ENCODE peak calls at places on chromosomes 12 and 14, in five cellular contexts. K is uterus, Q is mucosa of descending colon, O is AG04450, N is aorta. P is an unnamed sample.

GRCh38 chr12:61531195-61531594 is 729.0 kb upstream of the USP15 start:
- DNase-seq in K (no peak), Q (no peak), O (no peak), N (no peak), P (no peak)

GRCh38 chr14:45065540-45065939 is 18.4 kb upstream of the PRPF39 start:
- DNase-seq in K (no peak), Q (no peak), O (no peak), N (no peak), P (no peak)

GRCh38 chr12:27460471-27460978 is 14.0 kb downstream of the SMCO2 start:
- DNase-seq in K (no peak), Q (peak), O (no peak), N (no peak), P (no peak)

GRCh38 chr12:51475543-51475942 is 50.9 kb downstream of the SLC4A8 start:
- DNase-seq in K (no peak), Q (no peak), O (no peak), N (no peak), P (no peak)

GRCh38 chr12:68978678-68979077 is 45.7 kb upstream of the CPM start:
- DNase-seq in K (no peak), Q (no peak), O (no peak), N (no peak), P (no peak)

GRCh38 chr14:64656986-64657385 is 47.2 kb upstream of the PLEKHG3 start:
- DNase-seq in K (peak), Q (no peak), O (peak), N (no peak), P (peak)

GRCh38 chr12:43309845-43310405 is 242.1 kb downstream of the ADAMTS20 start:
- DNase-seq in K (no peak), Q (no peak), O (peak), N (no peak), P (no peak)

GRCh38 chr12:124727244-124727673 is 136.4 kb downstream of the SCARB1 start:
- DNase-seq in K (peak), Q (peak), O (no peak), N (peak), P (peak)

GRCh38 chr14:99527026-99527425 is 45.8 kb downstream of the CCNK start:
- DNase-seq in K (no peak), Q (no peak), O (no peak), N (no peak), P (no peak)

GRCh38 chr14:22218729-22219128 is 370.3 kb downstream of the DAD1 start:
- DNase-seq in K (no peak), Q (no peak), O (no peak), N (no peak), P (no peak)

GRCh38 chr14:73680821-73681220 is 33.4 kb downstream of the PNMA1 start:
- DNase-seq in K (no peak), Q (no peak), O (no peak), N (no peak), P (no peak)

GRCh38 chr14:105911006-105911847 is 384.8 kb downstream of the TMEM121 start:
- DNase-seq in K (no peak), Q (no peak), O (no peak), N (peak), P (no peak)

GRCh38 chr12:57630891-57631433 is 2.0 kb downstream of the B4GALNT1 start:
- DNase-seq in K (no peak), Q (no peak), O (no peak), N (no peak), P (no peak)

GRCh38 chr14:56676042-56676441 is 96.4 kb downstream of the TMEM260 start:
- DNase-seq in K (no peak), Q (no peak), O (no peak), N (no peak), P (no peak)

GRCh38 chr12:52837341-52837741 is 3.2 kb upstream of the KRT79 start:
- DNase-seq in K (no peak), Q (no peak), O (peak), N (peak), P (no peak)

GRCh38 chr14:94754391-94754942 is 15.4 kb downstream of the GSC start:
- DNase-seq in K (no peak), Q (no peak), O (no peak), N (no peak), P (no peak)

GRCh38 chr12:203462-204260 is 10.3 kb downstream of the SLC6A12 start:
- DNase-seq in K (peak), Q (no peak), O (no peak), N (no peak), P (no peak)

GRCh38 chr12:106584104-106585064 is 1.6 kb downstream of the RFX4 start:
- DNase-seq in K (no peak), Q (no peak), O (no peak), N (no peak), P (no peak)

GRCh38 chr12:38904932-38905479 is 385 bp downstream of the CPNE8 start:
- DNase-seq in K (peak), Q (peak), O (no peak), N (peak), P (peak)

GRCh38 chr14:91082282-91082681 is 21.8 kb upstream of the RPS6KA5 start:
- DNase-seq in K (no peak), Q (no peak), O (no peak), N (no peak), P (no peak)

GRCh38 chr14:29227631-29228030 is 461.0 kb downstream of the FOXG1 start:
- DNase-seq in K (no peak), Q (no peak), O (no peak), N (no peak), P (no peak)

GRCh38 chr12:111410229-111411186 is 4.8 kb downstream of the SH2B3 start:
- DNase-seq in K (no peak), Q (no peak), O (no peak), N (no peak), P (peak)

GRCh38 chr12:76878045-76878898 is 547 bp downstream of the CSRP2 start:
- DNase-seq in K (peak), Q (peak), O (no peak), N (peak), P (no peak)

GRCh38 chr14:106378191-106378590 is 851.8 kb downstream of the TMEM121 start:
- DNase-seq in K (no peak), Q (peak), O (no peak), N (no peak), P (no peak)

GRCh38 chr12:89238593-89238992 is 113.7 kb downstream of the DUSP6 start:
- DNase-seq in K (peak), Q (no peak), O (no peak), N (peak), P (peak)

GRCh38 chr12:11821386-11821785 is 171.9 kb downstream of the ETV6 start:
- DNase-seq in K (no peak), Q (no peak), O (no peak), N (no peak), P (no peak)

DNA sequence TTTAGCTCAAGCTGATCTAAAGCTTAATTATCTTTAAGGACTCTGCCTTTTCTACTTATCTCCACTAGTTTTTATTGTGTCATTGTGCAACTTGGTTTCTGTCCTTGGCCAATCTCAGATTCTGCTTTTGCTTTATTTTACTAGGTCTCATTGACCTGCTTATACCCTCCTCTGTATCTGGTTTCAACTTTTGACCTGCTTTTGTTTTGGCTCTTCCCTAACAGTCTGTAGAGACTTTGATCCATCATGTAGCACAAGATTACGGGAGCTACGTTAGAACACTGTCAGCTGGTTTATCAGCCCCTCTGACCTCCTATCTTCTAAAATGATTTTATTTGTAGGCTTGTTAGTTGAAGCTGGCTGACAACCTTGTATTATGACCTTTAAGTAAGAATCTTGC is 43.6 kb downstream of the ZCRB1 start:
- DNase-seq in K (no peak), Q (no peak), O (no peak), N (no peak), P (no peak)
- H3K4me3 ChIP-seq in K (no peak), Q (no peak), O (no peak), N (no peak), P (no peak)

DNA sequence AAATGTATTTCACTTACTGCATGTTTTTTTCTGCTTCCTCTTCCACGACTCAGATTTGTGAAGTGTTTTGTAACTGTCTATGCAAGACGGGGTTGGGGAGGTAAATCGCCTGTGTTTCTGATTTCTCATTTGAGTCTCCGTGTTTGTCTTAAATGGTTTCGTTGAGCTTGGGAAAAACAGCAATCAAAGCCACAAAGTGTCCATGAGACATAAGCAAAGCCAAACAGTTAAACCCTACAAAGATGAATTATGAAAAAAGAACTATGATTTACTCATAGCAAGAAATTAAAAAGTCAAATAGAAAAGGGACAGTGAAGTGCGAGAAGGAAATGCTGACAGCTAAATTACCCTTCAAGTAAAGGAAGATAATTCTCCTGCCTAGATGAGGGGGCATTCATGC is 164.3 kb upstream of the TMPO start:
- DNase-seq in K (no peak), Q (no peak), O (no peak), N (no peak), P (no peak)
- H3K4me3 ChIP-seq in K (no peak), Q (no peak), O (no peak), N (no peak), P (no peak)

DNA sequence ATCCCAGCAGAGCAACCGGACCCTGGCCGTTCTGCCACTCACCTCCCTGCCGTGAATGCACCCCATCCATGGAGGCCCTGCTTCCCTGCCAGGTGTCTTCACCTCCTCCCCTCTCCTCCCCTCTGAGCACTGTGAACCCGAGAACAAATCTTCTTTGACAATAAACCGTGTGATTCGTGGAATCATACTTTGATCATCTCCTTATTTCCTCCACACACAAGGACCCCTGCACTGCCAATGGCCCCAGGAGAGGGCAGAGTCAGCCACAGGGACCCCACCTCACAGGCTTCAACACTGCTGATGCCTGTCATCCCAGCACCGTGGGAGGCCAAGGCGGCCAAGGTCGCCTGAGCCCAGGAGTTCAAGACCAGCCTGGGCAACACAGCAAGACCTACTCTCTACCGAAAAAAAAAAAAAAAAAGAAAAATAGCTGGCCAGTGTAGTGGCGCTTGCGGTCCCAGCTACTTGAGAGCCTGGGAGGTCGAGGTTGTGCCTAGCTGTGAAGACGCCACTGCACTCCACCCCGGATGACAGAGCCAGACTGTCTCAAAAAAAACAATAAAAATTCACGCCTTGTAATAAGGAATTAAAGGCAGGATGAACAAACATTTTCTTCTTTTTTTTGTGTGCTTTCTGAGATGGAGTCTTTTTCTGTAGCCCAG is 1.1 kb downstream of the XRCC3 start:
- DNase-seq in K (no peak), Q (no peak), O (no peak), N (no peak), P (no peak)
- H3K4me3 ChIP-seq in K (no peak), Q (no peak), O (peak), N (no peak), P (no peak)

GRCh38 chr14:47675239-47675488 is 241 bp downstream of the MDGA2 start:
- DNase-seq in K (no peak), Q (no peak), O (no peak), N (no peak), P (no peak)
- H3K4me3 ChIP-seq in K (no peak), Q (no peak), O (no peak), N (no peak), P (no peak)